ENCODE peak calls at places on chromosomes 4 and X, in seven cellular contexts. One of them, this sample, is unnamed.

GRCh38 chr4:94480362-94480951 is 28.7 kb downstream of the PDLIM5 start:
- DNase-seq in prostate gland: no peak
- DNase-seq in neural progenitor cell: no peak
- DNase-seq in transverse colon: no peak
- DNase-seq in hepatocyte: no peak
- DNase-seq in body of pancreas: no peak
- DNase-seq in tibial artery: no peak
- DNase-seq in this sample: no peak

GRCh38 chrX:19855700-19856381 is 31.6 kb downstream of the SH3KBP1 start:
- DNase-seq in transverse colon: no peak
- DNase-seq in prostate gland: no peak
- DNase-seq in body of pancreas: no peak
- DNase-seq in hepatocyte: no peak
- DNase-seq in neural progenitor cell: no peak
- DNase-seq in tibial artery: no peak
- DNase-seq in this sample: no peak

GRCh38 chrX:4655743-4656142 is 942.3 kb upstream of the PRKX start:
- DNase-seq in hepatocyte: no peak
- DNase-seq in body of pancreas: peak; percentile 50
- DNase-seq in prostate gland: no peak
- DNase-seq in transverse colon: no peak
- DNase-seq in neural progenitor cell: no peak
- DNase-seq in tibial artery: no peak
- DNase-seq in this sample: no peak

GRCh38 chrX:352582-353314 is 34.0 kb downstream of the PPP2R3B start:
- DNase-seq in hepatocyte: no peak
- DNase-seq in neural progenitor cell: no peak
- DNase-seq in transverse colon: no peak
- DNase-seq in body of pancreas: no peak
- DNase-seq in prostate gland: no peak
- DNase-seq in tibial artery: no peak
- DNase-seq in this sample: no peak

GRCh38 chrX:21934414-21934813 is 6.1 kb upstream of the SMS start:
- DNase-seq in hepatocyte: no peak
- DNase-seq in transverse colon: no peak
- DNase-seq in neural progenitor cell: no peak
- DNase-seq in prostate gland: no peak
- DNase-seq in tibial artery: no peak
- DNase-seq in body of pancreas: no peak
- DNase-seq in this sample: no peak

GRCh38 chrX:119459181-119459580 is 9.1 kb upstream of the SLC25A5 start:
- DNase-seq in prostate gland: no peak
- DNase-seq in hepatocyte: no peak
- DNase-seq in neural progenitor cell: no peak
- DNase-seq in body of pancreas: no peak
- DNase-seq in transverse colon: no peak
- DNase-seq in tibial artery: no peak
- DNase-seq in this sample: no peak

GRCh38 chr4:17577660-17578481 is 873 bp downstream of the LAP3 start:
- DNase-seq in prostate gland: peak; percentile 20
- DNase-seq in neural progenitor cell: no peak
- DNase-seq in transverse colon: peak; percentile 57
- DNase-seq in tibial artery: peak; percentile 47
- DNase-seq in body of pancreas: peak; percentile 37
- DNase-seq in hepatocyte: peak; percentile 61
- DNase-seq in this sample: peak; percentile 42

GRCh38 chr4:37890501-37891220 is at the start of gene TBC1D1:
- DNase-seq in hepatocyte: peak; percentile 30
- DNase-seq in body of pancreas: peak; percentile 79
- DNase-seq in prostate gland: peak; percentile 74
- DNase-seq in transverse colon: peak; percentile 81
- DNase-seq in neural progenitor cell: peak; percentile 48
- DNase-seq in tibial artery: peak; percentile 81
- DNase-seq in this sample: no peak

GRCh38 chrX:51496501-51497291 is at the start of gene NUDT11:
- DNase-seq in hepatocyte: peak; percentile 82
- DNase-seq in transverse colon: peak; percentile 46
- DNase-seq in prostate gland: peak; percentile 38
- DNase-seq in body of pancreas: peak; percentile 57
- DNase-seq in tibial artery: peak; percentile 44
- DNase-seq in neural progenitor cell: peak; percentile 89
- DNase-seq in this sample: no peak

GRCh38 chr4:88244821-88245579 is 39.4 kb downstream of the PPM1K start:
- DNase-seq in body of pancreas: no peak
- DNase-seq in prostate gland: no peak
- DNase-seq in tibial artery: peak; percentile 27
- DNase-seq in hepatocyte: no peak
- DNase-seq in transverse colon: peak; percentile 15
- DNase-seq in neural progenitor cell: no peak
- DNase-seq in this sample: no peak

GRCh38 chr4:84681488-84682274 is 98.8 kb downstream of the CDS1 start:
- DNase-seq in tibial artery: no peak
- DNase-seq in transverse colon: peak; percentile 37
- DNase-seq in neural progenitor cell: peak; percentile 60
- DNase-seq in body of pancreas: no peak
- DNase-seq in prostate gland: no peak
- DNase-seq in hepatocyte: peak; percentile 32
- DNase-seq in this sample: no peak

GRCh38 chr4:45554423-45554822 is 569.4 kb downstream of the GABRG1 start:
- DNase-seq in transverse colon: no peak
- DNase-seq in body of pancreas: no peak
- DNase-seq in tibial artery: no peak
- DNase-seq in neural progenitor cell: no peak
- DNase-seq in hepatocyte: no peak
- DNase-seq in prostate gland: no peak
- DNase-seq in this sample: no peak

GRCh38 chr4:112423591-112423990 is 92.4 kb downstream of the NEUROG2 start:
- DNase-seq in neural progenitor cell: no peak
- DNase-seq in prostate gland: no peak
- DNase-seq in hepatocyte: no peak
- DNase-seq in transverse colon: no peak
- DNase-seq in tibial artery: no peak
- DNase-seq in body of pancreas: no peak
- DNase-seq in this sample: no peak

GRCh38 chrX:54807524-54808108 is at the start of gene MAGED2:
- DNase-seq in neural progenitor cell: peak; percentile 56
- DNase-seq in transverse colon: peak; percentile 33
- DNase-seq in prostate gland: peak; percentile 17
- DNase-seq in tibial artery: peak; percentile 26
- DNase-seq in body of pancreas: peak; percentile 13
- DNase-seq in hepatocyte: peak; percentile 80
- DNase-seq in this sample: no peak

GRCh38 chr4:70632028-70632427 is 3.5 kb downstream of the ENAM start:
- DNase-seq in body of pancreas: no peak
- DNase-seq in hepatocyte: no peak
- DNase-seq in tibial artery: no peak
- DNase-seq in prostate gland: no peak
- DNase-seq in neural progenitor cell: no peak
- DNase-seq in transverse colon: no peak
- DNase-seq in this sample: no peak

GRCh38 chrX:133544105-133544504 is 128.8 kb upstream of the GPC4 start:
- DNase-seq in prostate gland: no peak
- DNase-seq in body of pancreas: peak; percentile 68
- DNase-seq in hepatocyte: peak; percentile 55
- DNase-seq in tibial artery: no peak
- DNase-seq in neural progenitor cell: no peak
- DNase-seq in transverse colon: no peak
- DNase-seq in this sample: peak; percentile 10

GRCh38 chrX:13669246-13669689 is 16.3 kb downstream of the TCEANC start:
- DNase-seq in neural progenitor cell: no peak
- DNase-seq in body of pancreas: peak; percentile 92
- DNase-seq in tibial artery: peak; percentile 33
- DNase-seq in hepatocyte: peak; percentile 87
- DNase-seq in prostate gland: peak; percentile 80
- DNase-seq in transverse colon: peak; percentile 82
- DNase-seq in this sample: peak; percentile 82

GRCh38 chrX:86806786-86807185 is 658.5 kb downstream of the DACH2 start:
- DNase-seq in body of pancreas: peak; percentile 1
- DNase-seq in hepatocyte: peak; percentile 21
- DNase-seq in prostate gland: no peak
- DNase-seq in neural progenitor cell: peak; percentile 40
- DNase-seq in transverse colon: no peak
- DNase-seq in tibial artery: no peak
- DNase-seq in this sample: peak; percentile 30

GRCh38 chr4:153787156-153787555 is 1.7 kb downstream of the SFRP2 start:
- DNase-seq in transverse colon: no peak
- DNase-seq in hepatocyte: no peak
- DNase-seq in prostate gland: no peak
- DNase-seq in neural progenitor cell: peak; percentile 52
- DNase-seq in body of pancreas: no peak
- DNase-seq in tibial artery: no peak
- DNase-seq in this sample: no peak

GRCh38 chr4:66178901-66179300 is 508.6 kb upstream of the EPHA5 start:
- DNase-seq in neural progenitor cell: peak; percentile 74
- DNase-seq in tibial artery: no peak
- DNase-seq in transverse colon: no peak
- DNase-seq in body of pancreas: no peak
- DNase-seq in hepatocyte: no peak
- DNase-seq in prostate gland: no peak
- DNase-seq in this sample: no peak

GRCh38 chr4:174318829-174319764 is 35.4 kb downstream of the CEP44 start:
- DNase-seq in transverse colon: no peak
- DNase-seq in prostate gland: no peak
- DNase-seq in body of pancreas: no peak
- DNase-seq in tibial artery: no peak
- DNase-seq in hepatocyte: peak; percentile 32
- DNase-seq in neural progenitor cell: peak; percentile 40
- DNase-seq in this sample: no peak

GRCh38 chrX:11908371-11908770 is 150.3 kb downstream of the MSL3 start:
- DNase-seq in prostate gland: no peak
- DNase-seq in tibial artery: no peak
- DNase-seq in body of pancreas: no peak
- DNase-seq in transverse colon: no peak
- DNase-seq in neural progenitor cell: peak; percentile 36
- DNase-seq in hepatocyte: peak; percentile 11
- DNase-seq in this sample: no peak

GRCh38 chr4:55768291-55768690 is 51.3 kb upstream of the EXOC1L start:
- DNase-seq in hepatocyte: peak; percentile 31
- DNase-seq in tibial artery: no peak
- DNase-seq in transverse colon: no peak
- DNase-seq in prostate gland: no peak
- DNase-seq in neural progenitor cell: peak; percentile 70
- DNase-seq in body of pancreas: peak; percentile 3
- DNase-seq in this sample: peak; percentile 36

GRCh38 chr4:73705721-73706120 is 34.6 kb upstream of the CXCL8 start:
- DNase-seq in transverse colon: no peak
- DNase-seq in neural progenitor cell: no peak
- DNase-seq in hepatocyte: no peak
- DNase-seq in body of pancreas: no peak
- DNase-seq in tibial artery: no peak
- DNase-seq in prostate gland: no peak
- DNase-seq in this sample: no peak

DNA sequence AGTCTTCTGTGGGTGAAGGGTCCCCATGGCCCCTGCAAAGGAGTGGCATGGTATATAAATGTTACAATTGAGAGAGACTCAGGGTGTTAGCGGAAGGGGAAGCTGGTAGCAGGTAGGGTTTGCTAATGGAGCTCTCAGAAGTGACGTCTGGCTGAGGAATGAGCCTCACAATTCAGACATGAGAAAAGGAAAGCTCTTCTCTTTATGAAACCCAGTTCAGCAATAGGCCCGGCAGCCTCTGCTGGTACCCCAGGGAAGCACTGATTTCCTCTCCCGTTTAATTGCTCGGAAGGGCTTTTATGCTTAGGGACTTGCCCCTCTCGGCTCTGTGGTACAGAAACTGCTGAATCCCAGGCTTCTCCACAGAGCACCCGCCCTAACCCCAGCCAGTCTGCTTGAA is 19.4 kb upstream of the AFAP1 start:
- DNase-seq in neural progenitor cell: no peak
- DNase-seq in hepatocyte: no peak
- DNase-seq in prostate gland: no peak
- DNase-seq in body of pancreas: no peak
- DNase-seq in transverse colon: no peak
- DNase-seq in tibial artery: no peak
- DNase-seq in this sample: no peak
- TF ChIP-seq CTCF in neural progenitor cell: no peak
- TF ChIP-seq CTCF in hepatocyte: no peak
- TF ChIP-seq CTCF in prostate gland: no peak
- TF ChIP-seq CTCF in body of pancreas: no peak
- TF ChIP-seq CTCF in transverse colon: no peak
- TF ChIP-seq CTCF in tibial artery: no peak
- TF ChIP-seq CTCF in this sample: no peak

DNA sequence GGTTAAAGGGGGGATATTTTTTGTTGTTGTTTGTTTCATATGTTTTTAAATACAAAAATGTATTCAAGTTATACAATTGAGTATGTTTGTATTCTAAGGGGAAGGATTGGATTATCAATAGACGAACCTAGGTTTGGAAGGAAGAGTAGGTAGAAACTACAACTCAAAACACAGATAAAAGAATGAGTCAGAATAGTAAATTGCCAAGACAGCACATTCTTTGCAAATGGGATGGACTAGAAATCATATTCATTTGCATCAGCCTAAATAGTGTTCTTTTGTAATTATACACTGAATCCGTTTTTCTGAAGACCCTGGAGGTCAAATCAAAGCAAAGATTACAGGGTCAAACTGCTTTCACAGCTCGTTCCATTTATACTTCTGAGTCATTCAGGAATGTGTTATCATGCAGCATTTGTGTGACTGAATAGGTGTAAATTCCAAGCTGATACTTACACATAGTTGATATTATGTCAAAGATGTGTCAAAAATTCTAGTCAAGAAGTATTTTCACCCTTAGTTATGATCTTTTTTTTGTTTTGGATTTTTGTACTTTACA is 273.3 kb upstream of the FAT4 start:
- DNase-seq in transverse colon: no peak
- DNase-seq in hepatocyte: no peak
- DNase-seq in tibial artery: no peak
- DNase-seq in prostate gland: no peak
- DNase-seq in neural progenitor cell: no peak
- DNase-seq in body of pancreas: no peak
- DNase-seq in this sample: no peak
- H3K4me1 ChIP-seq in transverse colon: no peaks in the 10 kb centered on the region
- H3K4me1 ChIP-seq in hepatocyte: no peaks in the 10 kb centered on the region
- H3K4me1 ChIP-seq in tibial artery: no peaks in the 10 kb centered on the region
- H3K4me1 ChIP-seq in prostate gland: no peaks in the 10 kb centered on the region
- H3K4me1 ChIP-seq in neural progenitor cell: no peaks in the 10 kb centered on the region
- H3K4me1 ChIP-seq in body of pancreas: no peaks in the 10 kb centered on the region
- H3K4me1 ChIP-seq in this sample: no peaks in the 10 kb centered on the region

DNA sequence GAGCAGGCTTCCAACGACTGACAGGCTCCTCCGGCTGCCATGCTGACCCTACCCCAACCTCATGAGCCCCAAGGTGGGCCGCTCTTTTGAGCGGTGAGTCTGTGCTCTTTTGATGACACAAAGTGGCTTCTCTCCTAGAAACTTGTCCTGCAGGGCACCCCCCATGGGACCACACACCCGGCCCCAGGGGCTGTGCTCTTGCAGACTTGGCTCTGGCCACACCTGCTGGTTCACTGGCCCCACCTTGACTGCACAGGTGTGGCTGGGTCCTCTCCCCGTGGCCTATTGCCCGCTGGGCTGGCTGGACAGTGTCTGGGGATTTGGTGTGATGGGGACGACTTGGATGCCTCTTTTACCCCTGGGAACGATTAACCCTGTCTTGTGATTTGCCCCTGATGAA is 1.5 kb upstream of the CPZ start:
- DNase-seq in body of pancreas: no peak
- DNase-seq in hepatocyte: no peak
- DNase-seq in prostate gland: no peak
- DNase-seq in neural progenitor cell: no peak
- DNase-seq in tibial artery: no peak
- DNase-seq in transverse colon: no peak
- DNase-seq in this sample: no peak
- H3K27me3 ChIP-seq in body of pancreas: peaks cover 8% of the 10 kb centered on the region
- H3K27me3 ChIP-seq in hepatocyte: peaks cover 23% of the 10 kb centered on the region
- H3K27me3 ChIP-seq in prostate gland: peaks cover 19% of the 10 kb centered on the region
- H3K27me3 ChIP-seq in neural progenitor cell: peaks cover 36% of the 10 kb centered on the region
- H3K27me3 ChIP-seq in tibial artery: peaks cover 73% of the 10 kb centered on the region
- H3K27me3 ChIP-seq in transverse colon: peaks cover 39% of the 10 kb centered on the region
- H3K27me3 ChIP-seq in this sample: no peaks in the 10 kb centered on the region

GRCh38 chr4:142846729-142847606 is 867 bp upstream of the INPP4B start:
- DNase-seq in hepatocyte: peak; percentile 72
- DNase-seq in prostate gland: peak; percentile 52
- DNase-seq in body of pancreas: peak; percentile 67
- DNase-seq in transverse colon: peak; percentile 71
- DNase-seq in neural progenitor cell: peak; percentile 67
- DNase-seq in tibial artery: no peak
- DNase-seq in this sample: peak; percentile 65
- TF ChIP-seq CTCF in hepatocyte: peak; percentile 56
- TF ChIP-seq CTCF in prostate gland: peak; percentile 68
- TF ChIP-seq CTCF in body of pancreas: peak; percentile 49
- TF ChIP-seq CTCF in transverse colon: peak; percentile 54
- TF ChIP-seq CTCF in neural progenitor cell: peak; percentile 57
- TF ChIP-seq CTCF in tibial artery: no peak
- TF ChIP-seq CTCF in this sample: peak; percentile 61

This sample was measured in Caco-2.